ENCODE peak calls at places on chromosomes 7 and 10, in four cellular contexts. T, O, S and C are unnamed samples.

GRCh38 chr7:142817506-142817905 is 37.4 kb upstream of the EPHB6 start:
- DNase-seq in O (no peak), S (no peak), T (no peak), C (no peak)

GRCh38 chr10:27190508-27190907 is 35.4 kb downstream of the MASTL start:
- DNase-seq in T (no peak), O (no peak), S (no peak), C (peak; percentile 3)

GRCh38 chr7:49980414-49980813 is 112.6 kb downstream of the ZPBP start:
- DNase-seq in T (no peak), S (no peak), O (no peak), C (no peak)

GRCh38 chr7:57308631-57309408 is 141.2 kb upstream of the ZNF716 start:
- DNase-seq in T (no peak), S (no peak), O (peak; percentile 16), C (no peak)

GRCh38 chr7:2037805-2038635 is 194.7 kb downstream of the MAD1L1 start:
- DNase-seq in S (peak; percentile 43), T (no peak), O (peak; percentile 49), C (no peak)

GRCh38 chr7:90210925-90211324 is 615 bp upstream of the STEAP2 start:
- DNase-seq in S (no peak), T (peak; percentile 33), O (no peak), C (no peak)

GRCh38 chr10:66586073-66586472 is 339.8 kb upstream of the LRRTM3 start:
- DNase-seq in T (no peak), S (no peak), O (no peak), C (no peak)

GRCh38 chr7:99839560-99840011 is 11.8 kb downstream of the CYP3A43 start:
- DNase-seq in S (no peak), O (no peak), T (no peak), C (no peak)

GRCh38 chr10:73628405-73628804 is 12.9 kb downstream of the MYOZ1 start:
- DNase-seq in T (no peak), O (no peak), S (no peak), C (no peak)

GRCh38 chr7:114345494-114345893 is 69.1 kb upstream of the FOXP2 start:
- DNase-seq in O (no peak), T (no peak), S (no peak), C (no peak)

GRCh38 chr10:110513949-110514348 is 16.2 kb downstream of the DUSP5 start:
- DNase-seq in T (no peak), S (no peak), O (no peak), C (no peak)

GRCh38 chr7:134018321-134018720 is 108.8 kb upstream of the LRGUK start:
- DNase-seq in T (no peak), O (no peak), S (no peak), C (no peak)

GRCh38 chr7:7554647-7555575 is 11.8 kb upstream of the MIOS start:
- DNase-seq in O (no peak), S (no peak), T (no peak), C (no peak)

GRCh38 chr7:137316643-137317042 is 26.9 kb downstream of the PTN start:
- DNase-seq in O (no peak), S (no peak), T (no peak), C (no peak)

GRCh38 chr7:49774459-49775064 is 1.1 kb downstream of the VWC2 start:
- DNase-seq in O (no peak), T (no peak), S (no peak), C (no peak)

GRCh38 chr10:44569193-44570091 is 184.5 kb upstream of the CXCL12 start:
- DNase-seq in T (no peak), S (no peak), O (no peak), C (no peak)
- TF ChIP-seq CHD4 in T (no peak), S (no peak), O (no peak), C (no peak)

GRCh38 chr10:79349072-79349491 is 1.8 kb downstream of the PPIF start:
- DNase-seq in S (no peak), T (no peak), O (no peak), C (no peak)

GRCh38 chr10:79348640-79348988 is 1.3 kb downstream of the PPIF start:
- DNase-seq in S (no peak), O (peak; percentile 55), T (no peak), C (no peak)

GRCh38 chr10:79346388-79347225 is 662 bp upstream of the PPIF start:
- DNase-seq in O (peak; percentile 54), T (no peak), S (no peak), C (no peak)

GRCh38 chr10:79347226-79347893 is at the start of gene PPIF:
- DNase-seq in O (peak; percentile 98), S (peak; percentile 65), T (peak; percentile 79), C (peak; percentile 91)

DNA sequence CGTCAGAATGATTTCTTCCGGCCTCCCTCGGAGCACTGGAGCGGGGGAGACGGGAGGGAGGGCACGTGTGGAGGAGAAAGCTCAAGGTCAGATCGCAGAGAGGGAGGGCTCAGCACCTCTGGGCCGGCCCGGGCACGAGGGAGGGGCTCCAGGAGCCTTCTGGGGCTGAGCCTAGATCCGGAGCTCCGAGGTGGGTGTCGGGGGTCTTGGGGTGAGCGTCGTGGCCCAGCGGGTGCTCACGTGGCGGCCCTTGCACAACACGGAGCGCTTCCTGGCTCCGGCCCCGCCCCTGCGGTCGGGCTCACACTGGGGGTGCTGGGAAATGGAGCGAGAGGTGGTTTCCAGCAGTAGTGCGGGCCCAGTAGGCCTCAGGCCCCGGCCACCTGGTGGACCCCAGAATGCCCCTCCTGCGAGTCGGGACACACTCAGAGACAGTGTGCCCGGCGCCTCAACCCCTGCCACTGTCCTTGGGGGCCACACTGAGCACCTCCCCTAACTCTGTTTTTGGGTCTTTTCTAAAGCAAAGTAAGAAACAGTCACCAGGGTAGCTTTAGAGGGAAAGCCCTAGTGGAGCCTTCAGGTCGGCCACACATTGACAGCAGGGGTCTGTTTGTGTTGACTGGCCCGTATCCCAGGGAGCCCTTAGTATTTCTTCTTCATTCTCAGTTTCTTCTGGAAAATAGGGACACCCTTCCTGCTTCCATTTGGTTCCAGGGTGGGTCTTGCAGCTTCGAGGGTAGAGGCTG is 798 bp downstream of the PPIF start:
- DNase-seq in S (no peak), T (peak; percentile 45), O (peak; percentile 87), C (peak; percentile 62)
- TF ChIP-seq CHD4 in S (no peak), T (no peak), O (no peak), C (no peak)

GRCh38 chr7:130062246-130062645 is 8.1 kb upstream of the KLHDC10 start:
- DNase-seq in S (no peak), O (no peak), T (no peak), C (no peak)
- TF ChIP-seq CHD4 in S (no peak), O (no peak), T (no peak), C (no peak)

GRCh38 chr7:130087364-130087763 is 17.0 kb downstream of the KLHDC10 start:
- DNase-seq in T (no peak), O (no peak), S (no peak), C (no peak)
- TF ChIP-seq CHD4 in T (no peak), O (no peak), S (no peak), C (no peak)

DNA sequence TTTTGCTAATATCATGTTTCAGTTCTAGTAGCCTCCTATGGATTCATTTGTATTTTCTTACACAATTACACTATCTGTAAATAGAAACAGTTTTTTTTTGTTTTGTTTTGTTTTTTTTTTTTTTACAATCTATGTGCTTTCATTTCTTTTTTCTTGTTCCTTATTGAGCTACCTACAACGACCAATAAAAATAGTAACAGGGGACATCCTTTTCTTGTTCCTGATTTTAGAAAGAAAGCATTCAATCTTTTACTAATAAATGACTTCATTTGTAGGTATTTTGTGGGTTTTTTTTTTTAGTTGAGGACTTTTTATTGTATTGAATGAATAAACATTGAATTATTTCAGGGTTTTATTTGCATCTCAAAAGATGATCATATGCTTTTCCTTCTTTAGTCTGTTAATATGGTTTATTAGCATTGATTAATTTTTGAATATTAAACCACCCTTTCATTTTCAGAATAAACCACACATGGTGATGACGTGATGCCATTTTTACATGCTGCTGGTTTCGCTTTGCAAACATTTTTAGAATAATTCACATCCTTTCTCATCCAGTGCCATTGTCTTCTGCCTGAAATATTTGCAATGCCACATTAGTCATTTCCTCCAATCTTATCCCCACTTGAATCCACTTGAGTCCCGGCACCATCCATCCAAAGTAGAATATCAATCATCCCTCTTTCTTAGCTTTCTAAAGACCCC is 18.1 kb upstream of the AKR1E2 start:
- DNase-seq in O (no peak), S (no peak), T (peak; percentile 6), C (peak; percentile 38)
- TF ChIP-seq CHD4 in O (no peak), S (no peak), T (no peak), C (no peak)

GRCh38 chr7:68309806-68310205 is 1288.5 kb upstream of the AUTS2 start:
- DNase-seq in S (no peak), T (no peak), O (no peak), C (no peak)

GRCh38 chr7:68309271-68309670 is 1289.0 kb upstream of the AUTS2 start:
- DNase-seq in S (no peak), T (no peak), O (no peak), C (no peak)

GRCh38 chr7:68311958-68312357 is 1286.3 kb upstream of the AUTS2 start:
- DNase-seq in O (no peak), S (no peak), T (no peak), C (no peak)

GRCh38 chr7:68306692-68307107 is 1291.6 kb upstream of the AUTS2 start:
- DNase-seq in T (no peak), S (no peak), O (no peak), C (no peak)
- TF ChIP-seq CHD4 in T (no peak), S (no peak), O (no peak), C (no peak)

GRCh38 chr10:13219685-13220670 is 14.2 kb downstream of the UCMA start:
- DNase-seq in S (peak; percentile 5), O (peak; percentile 76), T (peak; percentile 48), C (peak; percentile 56)
- TF ChIP-seq CHD4 in S (no peak), O (no peak), T (no peak), C (no peak)

GRCh38 chr10:22386396-22386928 is 41.2 kb downstream of the SPAG6 start:
- DNase-seq in S (no peak), T (no peak), O (peak; percentile 54), C (no peak)
- TF ChIP-seq CHD4 in S (no peak), T (no peak), O (no peak), C (no peak)

GRCh38 chr10:83995932-83996331 is 143.4 kb upstream of the GHITM start:
- DNase-seq in T (no peak), O (no peak), S (no peak), C (no peak)

GRCh38 chr10:83994351-83994750 is 145.0 kb upstream of the GHITM start:
- DNase-seq in S (no peak), T (no peak), O (no peak), C (no peak)

GRCh38 chr10:83990126-83990525 is 149.2 kb upstream of the GHITM start:
- DNase-seq in O (no peak), T (no peak), S (peak; percentile 90), C (no peak)

GRCh38 chr10:83988435-83988834 is 150.9 kb upstream of the GHITM start:
- DNase-seq in O (no peak), S (peak; percentile 43), T (no peak), C (no peak)

DNA sequence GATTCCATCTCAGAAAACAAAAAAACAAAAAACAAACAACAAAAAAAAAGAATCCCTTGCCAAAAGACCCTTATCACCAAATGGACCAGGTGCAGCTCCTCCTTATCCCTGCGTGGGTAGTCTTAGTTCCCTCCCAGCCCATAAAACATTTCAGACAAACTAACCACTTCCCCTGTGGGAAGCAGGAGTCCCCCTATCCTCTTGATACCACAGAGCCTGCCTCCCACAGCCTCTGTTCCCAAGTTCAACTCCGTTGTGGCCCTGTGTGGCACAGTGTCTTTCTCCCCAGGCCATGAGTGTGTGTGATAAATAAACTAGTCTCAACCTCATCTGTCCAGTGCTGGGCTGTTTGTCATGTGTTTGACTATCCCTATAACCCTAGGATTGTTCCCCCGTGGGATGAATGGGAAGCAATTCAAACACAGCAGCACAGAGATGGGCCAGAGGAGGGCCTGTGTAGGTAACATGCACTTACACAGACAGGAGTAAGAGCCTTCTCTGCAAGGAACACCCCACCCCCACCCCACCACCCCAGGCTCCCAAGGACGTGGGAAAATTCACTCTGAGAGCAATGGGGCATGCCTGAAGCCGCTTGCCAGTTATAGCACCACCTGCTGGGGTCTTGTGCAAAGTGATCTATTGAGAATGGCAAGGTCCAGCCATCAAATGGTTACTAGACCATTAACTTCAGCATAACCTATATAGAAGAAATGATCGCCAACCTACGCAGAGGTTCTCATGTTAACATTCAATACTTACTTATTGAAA is 147.1 kb upstream of the GHITM start:
- DNase-seq in T (peak; percentile 28), O (peak; percentile 57), S (peak; percentile 55), C (peak; percentile 36)
- TF ChIP-seq CHD4 in T (no peak), O (no peak), S (no peak), C (no peak)